ENCODE peak calls at places on chromosomes 11 and 22, in six cellular contexts. One of them, this sample, is unnamed.
A peak's percentile ranks its signal among the peaks of the same experiment; 100 is the strongest.

GRCh38 chr11:83566948-83567347 is 280.8 kb upstream of the CCDC90B start:
- DNase-seq in uterus: no peak
- DNase-seq in kidney epithelial cell: peak; percentile 38
- DNase-seq in A673: peak; percentile 85
- DNase-seq in ovary: no peak
- DNase-seq in transverse colon: no peak
- DNase-seq in this sample: no peak

GRCh38 chr22:22156716-22157499 is 87.7 kb upstream of the VPREB1 start:
- DNase-seq in ovary: no peak
- DNase-seq in A673: peak; percentile 77
- DNase-seq in uterus: no peak
- DNase-seq in kidney epithelial cell: peak; percentile 34
- DNase-seq in transverse colon: peak; percentile 67
- DNase-seq in this sample: no peak

GRCh38 chr22:38085501-38085900 is 1.5 kb upstream of the SLC16A8 start:
- DNase-seq in ovary: no peak
- DNase-seq in uterus: no peak
- DNase-seq in kidney epithelial cell: no peak
- DNase-seq in A673: no peak
- DNase-seq in transverse colon: no peak
- DNase-seq in this sample: no peak

GRCh38 chr22:36329217-36330078 is 58.3 kb downstream of the MYH9 start:
- DNase-seq in A673: peak; percentile 65
- DNase-seq in kidney epithelial cell: peak; percentile 99
- DNase-seq in ovary: peak; percentile 53
- DNase-seq in uterus: peak; percentile 88
- DNase-seq in transverse colon: peak; percentile 60
- DNase-seq in this sample: peak; percentile 97

GRCh38 chr11:128857341-128857740 is 9.8 kb downstream of the KCNJ1 start:
- DNase-seq in A673: no peak
- DNase-seq in kidney epithelial cell: no peak
- DNase-seq in ovary: no peak
- DNase-seq in transverse colon: no peak
- DNase-seq in uterus: no peak
- DNase-seq in this sample: peak; percentile 59

GRCh38 chr11:120335596-120335927 is 651 bp upstream of the ARHGEF12 start:
- DNase-seq in uterus: no peak
- DNase-seq in transverse colon: no peak
- DNase-seq in kidney epithelial cell: no peak
- DNase-seq in A673: no peak
- DNase-seq in ovary: no peak
- DNase-seq in this sample: no peak

GRCh38 chr11:23797624-23798419 is 699.0 kb upstream of the LUZP2 start:
- DNase-seq in uterus: no peak
- DNase-seq in transverse colon: peak; percentile 23
- DNase-seq in kidney epithelial cell: no peak
- DNase-seq in ovary: no peak
- DNase-seq in A673: no peak
- DNase-seq in this sample: no peak

GRCh38 chr11:113553235-113553634 is 78.0 kb upstream of the DRD2 start:
- DNase-seq in ovary: no peak
- DNase-seq in transverse colon: no peak
- DNase-seq in kidney epithelial cell: peak; percentile 95
- DNase-seq in uterus: peak; percentile 18
- DNase-seq in A673: peak; percentile 85
- DNase-seq in this sample: no peak

GRCh38 chr11:44775366-44776356 is 48.9 kb downstream of the TSPAN18 start:
- DNase-seq in uterus: peak; percentile 38
- DNase-seq in ovary: no peak
- DNase-seq in transverse colon: peak; percentile 66
- DNase-seq in A673: peak; percentile 90
- DNase-seq in kidney epithelial cell: no peak
- DNase-seq in this sample: peak; percentile 60

GRCh38 chr11:45024846-45025623 is 74.4 kb upstream of the TP53I11 start:
- DNase-seq in transverse colon: no peak
- DNase-seq in A673: no peak
- DNase-seq in kidney epithelial cell: no peak
- DNase-seq in uterus: no peak
- DNase-seq in ovary: no peak
- DNase-seq in this sample: no peak

GRCh38 chr11:34468209-34468841 is 29.6 kb downstream of the CAT start:
- DNase-seq in uterus: no peak
- DNase-seq in ovary: no peak
- DNase-seq in A673: peak; percentile 86
- DNase-seq in transverse colon: peak; percentile 13
- DNase-seq in kidney epithelial cell: no peak
- DNase-seq in this sample: no peak

GRCh38 chr11:93843906-93844305 is 6.5 kb downstream of the VSTM5 start:
- DNase-seq in ovary: no peak
- DNase-seq in uterus: no peak
- DNase-seq in A673: no peak
- DNase-seq in kidney epithelial cell: peak; percentile 25
- DNase-seq in transverse colon: no peak
- DNase-seq in this sample: no peak

GRCh38 chr22:25702046-25702445 is 39.9 kb upstream of the MYO18B start:
- DNase-seq in kidney epithelial cell: peak; percentile 1
- DNase-seq in transverse colon: no peak
- DNase-seq in A673: peak; percentile 37
- DNase-seq in uterus: no peak
- DNase-seq in ovary: no peak
- DNase-seq in this sample: no peak

GRCh38 chr11:2211113-2211971 is 39.7 kb upstream of the TH start:
- DNase-seq in uterus: peak; percentile 3
- DNase-seq in A673: no peak
- DNase-seq in transverse colon: peak; percentile 52
- DNase-seq in kidney epithelial cell: no peak
- DNase-seq in ovary: peak; percentile 6
- DNase-seq in this sample: no peak

GRCh38 chr11:126352934-126353801 is 2.3 kb upstream of the ST3GAL4 start:
- DNase-seq in A673: peak; percentile 47
- DNase-seq in ovary: no peak
- DNase-seq in transverse colon: no peak
- DNase-seq in uterus: no peak
- DNase-seq in kidney epithelial cell: no peak
- DNase-seq in this sample: no peak

GRCh38 chr22:35552186-35552842 is 11.7 kb downstream of the RASD2 start:
- DNase-seq in uterus: no peak
- DNase-seq in A673: peak; percentile 66
- DNase-seq in kidney epithelial cell: no peak
- DNase-seq in ovary: no peak
- DNase-seq in transverse colon: peak; percentile 50
- DNase-seq in this sample: no peak

GRCh38 chr11:12403122-12403994 is 26.0 kb downstream of the PARVA start:
- DNase-seq in ovary: no peak
- DNase-seq in A673: no peak
- DNase-seq in uterus: no peak
- DNase-seq in transverse colon: no peak
- DNase-seq in kidney epithelial cell: no peak
- DNase-seq in this sample: no peak

GRCh38 chr11:44625759-44626523 is 60.5 kb downstream of the CD82 start:
- DNase-seq in ovary: peak; percentile 4
- DNase-seq in A673: no peak
- DNase-seq in uterus: peak; percentile 15
- DNase-seq in kidney epithelial cell: no peak
- DNase-seq in transverse colon: peak; percentile 6
- DNase-seq in this sample: peak; percentile 64

GRCh38 chr11:37409124-37409523 is 811.1 kb upstream of the RAG2 start:
- DNase-seq in A673: no peak
- DNase-seq in kidney epithelial cell: peak; percentile 14
- DNase-seq in ovary: no peak
- DNase-seq in transverse colon: no peak
- DNase-seq in uterus: no peak
- DNase-seq in this sample: no peak

GRCh38 chr11:64566042-64566914 is 24.7 kb upstream of the SLC22A12 start:
- DNase-seq in transverse colon: peak; percentile 65
- DNase-seq in uterus: peak; percentile 89
- DNase-seq in ovary: peak; percentile 59
- DNase-seq in kidney epithelial cell: peak; percentile 59
- DNase-seq in A673: peak; percentile 88
- DNase-seq in this sample: no peak

GRCh38 chr11:107592813-107593212 is 1.9 kb downstream of the ELMOD1 start:
- DNase-seq in kidney epithelial cell: no peak
- DNase-seq in ovary: no peak
- DNase-seq in A673: no peak
- DNase-seq in uterus: no peak
- DNase-seq in transverse colon: no peak
- DNase-seq in this sample: no peak

GRCh38 chr11:108803781-108804180 is 138.9 kb downstream of the DDX10 start:
- DNase-seq in kidney epithelial cell: no peak
- DNase-seq in uterus: no peak
- DNase-seq in transverse colon: no peak
- DNase-seq in A673: no peak
- DNase-seq in ovary: no peak
- DNase-seq in this sample: no peak

GRCh38 chr11:129950319-129951034 is 52.2 kb downstream of the PRDM10 start:
- DNase-seq in kidney epithelial cell: no peak
- DNase-seq in transverse colon: peak; percentile 24
- DNase-seq in ovary: no peak
- DNase-seq in uterus: peak; percentile 24
- DNase-seq in A673: no peak
- DNase-seq in this sample: no peak

GRCh38 chr11:70173018-70173417 is 30.1 kb upstream of the FADD start:
- DNase-seq in transverse colon: no peak
- DNase-seq in kidney epithelial cell: no peak
- DNase-seq in uterus: no peak
- DNase-seq in ovary: no peak
- DNase-seq in A673: no peak
- DNase-seq in this sample: no peak

GRCh38 chr22:38196791-38197429 is 4.9 kb upstream of the MAFF start:
- DNase-seq in ovary: no peak
- DNase-seq in transverse colon: peak; percentile 62
- DNase-seq in uterus: no peak
- DNase-seq in A673: no peak
- DNase-seq in kidney epithelial cell: no peak
- DNase-seq in this sample: no peak

GRCh38 chr11:86735462-86736302 is 63.3 kb upstream of the ME3 start:
- DNase-seq in kidney epithelial cell: no peak
- DNase-seq in ovary: no peak
- DNase-seq in uterus: no peak
- DNase-seq in transverse colon: no peak
- DNase-seq in A673: peak; percentile 66
- DNase-seq in this sample: no peak

GRCh38 chr11:44531116-44531504 is 34.4 kb upstream of the CD82 start:
- DNase-seq in A673: no peak
- DNase-seq in transverse colon: no peak
- DNase-seq in kidney epithelial cell: no peak
- DNase-seq in ovary: no peak
- DNase-seq in uterus: no peak
- DNase-seq in this sample: no peak

GRCh38 chr11:117898059-117898458 is 21.6 kb upstream of the FXYD6 start:
- DNase-seq in transverse colon: no peak
- DNase-seq in ovary: peak; percentile 7
- DNase-seq in kidney epithelial cell: no peak
- DNase-seq in A673: no peak
- DNase-seq in uterus: peak; percentile 6
- DNase-seq in this sample: peak; percentile 62

GRCh38 chr11:64367931-64368672 is 9.1 kb downstream of the RPS6KA4 start:
- DNase-seq in A673: no peak
- DNase-seq in uterus: no peak
- DNase-seq in ovary: no peak
- DNase-seq in kidney epithelial cell: no peak
- DNase-seq in transverse colon: no peak
- DNase-seq in this sample: no peak

DNA sequence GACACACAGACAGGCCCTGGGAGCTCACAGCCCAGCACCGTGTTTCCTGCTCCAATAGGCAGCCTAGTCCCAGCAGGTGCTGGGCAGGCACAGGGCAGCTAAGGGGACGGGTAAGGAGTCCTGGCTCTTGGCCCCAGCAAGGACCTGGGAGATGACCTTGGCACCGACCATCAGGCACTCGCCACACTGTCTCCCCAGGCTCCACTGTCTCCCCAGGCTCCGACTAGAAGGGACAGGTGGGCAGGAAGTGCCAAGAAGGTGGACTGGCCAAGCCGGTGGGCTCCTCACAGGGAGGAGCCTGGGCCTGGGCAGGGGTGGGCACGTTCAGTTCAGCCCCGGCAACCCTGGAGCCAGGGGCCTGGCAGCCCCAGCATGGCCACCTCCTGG is 193.9 kb downstream of the IGLL1 start:
- DNase-seq in uterus: no peak
- DNase-seq in transverse colon: no peak
- DNase-seq in A673: no peak
- DNase-seq in ovary: peak; percentile 53
- DNase-seq in kidney epithelial cell: no peak
- DNase-seq in this sample: no peak
- TF ChIP-seq CTCF in uterus: no peak
- TF ChIP-seq CTCF in transverse colon: peak; percentile 48
- TF ChIP-seq CTCF in A673: peak; percentile 39
- TF ChIP-seq CTCF in ovary: peak; percentile 29
- TF ChIP-seq CTCF in kidney epithelial cell: no peak
- TF ChIP-seq CTCF in this sample: no peak

GRCh38 chr22:30695871-30696655 is 1.4 kb downstream of the OSBP2 start:
- DNase-seq in ovary: no peak
- DNase-seq in kidney epithelial cell: no peak
- DNase-seq in A673: no peak
- DNase-seq in transverse colon: no peak
- DNase-seq in uterus: no peak
- DNase-seq in this sample: no peak

GRCh38 chr22:30694171-30694637 is 470 bp upstream of the OSBP2 start:
- DNase-seq in ovary: peak; percentile 65
- DNase-seq in transverse colon: peak; percentile 75
- DNase-seq in A673: peak; percentile 24
- DNase-seq in uterus: peak; percentile 48
- DNase-seq in kidney epithelial cell: no peak
- DNase-seq in this sample: no peak

GRCh38 chr22:30695351-30695762 is 683 bp downstream of the OSBP2 start:
- DNase-seq in kidney epithelial cell: no peak
- DNase-seq in ovary: peak; percentile 44
- DNase-seq in A673: no peak
- DNase-seq in transverse colon: no peak
- DNase-seq in uterus: peak; percentile 24
- DNase-seq in this sample: no peak

GRCh38 chr22:30697975-30698374 is 3.3 kb downstream of the OSBP2 start:
- DNase-seq in kidney epithelial cell: no peak
- DNase-seq in transverse colon: no peak
- DNase-seq in A673: no peak
- DNase-seq in uterus: no peak
- DNase-seq in ovary: no peak
- DNase-seq in this sample: no peak

GRCh38 chr22:30694638-30695350 is at the start of gene OSBP2:
- DNase-seq in transverse colon: peak; percentile 56
- DNase-seq in uterus: peak; percentile 23
- DNase-seq in ovary: peak; percentile 56
- DNase-seq in kidney epithelial cell: no peak
- DNase-seq in A673: peak; percentile 23
- DNase-seq in this sample: no peak
- TF ChIP-seq CTCF in transverse colon: no peak
- TF ChIP-seq CTCF in uterus: no peak
- TF ChIP-seq CTCF in ovary: no peak
- TF ChIP-seq CTCF in kidney epithelial cell: no peak
- TF ChIP-seq CTCF in A673: no peak
- TF ChIP-seq CTCF in this sample: no peak

GRCh38 chr11:106231591-106231990 is 154.1 kb downstream of the AASDHPPT start:
- DNase-seq in ovary: no peak
- DNase-seq in transverse colon: no peak
- DNase-seq in uterus: no peak
- DNase-seq in kidney epithelial cell: no peak
- DNase-seq in A673: no peak
- DNase-seq in this sample: no peak
- TF ChIP-seq CTCF in ovary: no peak
- TF ChIP-seq CTCF in transverse colon: no peak
- TF ChIP-seq CTCF in uterus: peak; percentile 26
- TF ChIP-seq CTCF in kidney epithelial cell: no peak
- TF ChIP-seq CTCF in A673: no peak
- TF ChIP-seq CTCF in this sample: no peak

GRCh38 chr22:27222178-27222577 is 564.8 kb downstream of the MIAT start:
- DNase-seq in kidney epithelial cell: no peak
- DNase-seq in transverse colon: no peak
- DNase-seq in uterus: no peak
- DNase-seq in A673: no peak
- DNase-seq in ovary: no peak
- DNase-seq in this sample: no peak
- TF ChIP-seq CTCF in kidney epithelial cell: no peak
- TF ChIP-seq CTCF in transverse colon: no peak
- TF ChIP-seq CTCF in uterus: no peak
- TF ChIP-seq CTCF in A673: no peak
- TF ChIP-seq CTCF in ovary: no peak
- TF ChIP-seq CTCF in this sample: no peak